ENCODE peak calls at places on chromosomes 16 and 17, in ten cellular contexts. C, S, H, E, X, Z, K, T, U and P are unnamed samples.

GRCh38 chr16:81606039-81606438 is 161.4 kb downstream of the CMIP start:
- DNase-seq in U (no peak), X (no peak), Z (no peak), T (no peak), E (no peak), S (no peak), H (no peak), C (no peak), K (no peak), P (no peak)

GRCh38 chr17:17420561-17421269 is 56.1 kb upstream of the MED9 start:
- DNase-seq in H (peak), E (no peak), C (no peak), S (no peak), X (no peak), T (no peak), K (no peak), Z (no peak), U (no peak), P (no peak)

GRCh38 chr17:57988301-57989010 is 402 bp upstream of the VEZF1 start:
- DNase-seq in X (peak), T (no peak), Z (no peak), K (peak), H (peak), U (peak), C (peak), S (no peak), E (peak), P (peak)

GRCh38 chr16:50478773-50479149 is 69.4 kb upstream of the NKD1 start:
- DNase-seq in C (no peak), S (no peak), E (no peak), K (no peak), X (no peak), T (no peak), H (no peak), U (peak), Z (no peak), P (no peak)

GRCh38 chr17:6703751-6704150 is 9.4 kb downstream of the SLC13A5 start:
- DNase-seq in K (no peak), X (no peak), U (no peak), S (no peak), T (no peak), C (no peak), E (no peak), H (no peak), Z (no peak), P (no peak)

GRCh38 chr16:86519649-86520316 is 9.5 kb downstream of the FOXF1 start:
- DNase-seq in T (no peak), E (peak), H (peak), C (peak), S (peak), K (peak), U (peak), Z (peak), X (peak), P (no peak)

GRCh38 chr16:57239089-57239488 is 6.0 kb upstream of the ARL2BP start:
- DNase-seq in T (no peak), K (no peak), U (no peak), S (no peak), X (no peak), E (no peak), H (no peak), Z (no peak), C (no peak), P (no peak)

GRCh38 chr17:77319211-77320031 is 178.7 kb downstream of the SEC14L1 start:
- DNase-seq in E (no peak), S (no peak), K (peak), X (peak), H (peak), Z (peak), T (no peak), U (peak), C (peak), P (no peak)

GRCh38 chr17:48748728-48749566 is 20.4 kb upstream of the HOXB13 start:
- DNase-seq in S (no peak), E (no peak), C (no peak), T (no peak), X (no peak), Z (no peak), U (no peak), K (no peak), H (no peak), P (no peak)

GRCh38 chr16:88465387-88465983 is 12.4 kb downstream of the ZFPM1 start:
- DNase-seq in X (no peak), K (no peak), S (no peak), T (no peak), Z (no peak), E (no peak), C (no peak), U (no peak), H (no peak), P (peak)

GRCh38 chr16:85335584-85336492 is 223.6 kb upstream of the CIBAR2 start:
- DNase-seq in K (peak), X (no peak), U (no peak), Z (no peak), T (no peak), E (no peak), S (no peak), H (peak), C (no peak), P (no peak)

GRCh38 chr17:10126554-10127493 is 71.6 kb downstream of the GAS7 start:
- DNase-seq in T (no peak), H (peak), C (peak), U (no peak), S (no peak), E (no peak), K (no peak), X (no peak), Z (no peak), P (no peak)

GRCh38 chr17:80414508-80414802 is 512 bp upstream of the ENDOV start:
- DNase-seq in S (no peak), E (no peak), C (no peak), X (no peak), U (no peak), Z (no peak), T (no peak), H (no peak), K (no peak), P (no peak)

GRCh38 chr17:50845260-50846147 is 10.1 kb downstream of the WFIKKN2 start:
- DNase-seq in C (peak), K (no peak), T (no peak), X (peak), S (no peak), U (no peak), H (no peak), E (no peak), Z (no peak), P (no peak)

GRCh38 chr17:58310511-58311428 is 17.8 kb downstream of the TSPOAP1 start:
- DNase-seq in S (peak), X (no peak), C (no peak), Z (peak), T (no peak), H (no peak), U (no peak), K (no peak), E (no peak), P (peak)

GRCh38 chr16:84611041-84611440 is 6.8 kb downstream of the COTL1 start:
- DNase-seq in U (no peak), E (no peak), X (no peak), C (no peak), T (no peak), K (no peak), S (no peak), H (peak), Z (no peak), P (no peak)

GRCh38 chr17:2959371-2960130 is 103.9 kb downstream of the OR1D5 start:
- DNase-seq in T (no peak), K (no peak), C (no peak), Z (no peak), S (no peak), E (no peak), H (no peak), X (no peak), U (no peak), P (no peak)

GRCh38 chr16:58127634-58128033 is 1.5 kb downstream of the CFAP20 start:
- DNase-seq in T (no peak), K (no peak), E (no peak), U (no peak), X (no peak), H (no peak), C (no peak), Z (no peak), S (no peak), P (no peak)

GRCh38 chr17:63707151-63707550 is 7.2 kb upstream of the LIMD2 start:
- DNase-seq in C (no peak), U (no peak), S (no peak), H (no peak), E (no peak), T (no peak), Z (no peak), X (peak), K (no peak), P (no peak)

GRCh38 chr17:77210331-77210730 is 69.6 kb downstream of the SEC14L1 start:
- DNase-seq in U (no peak), X (no peak), K (no peak), Z (no peak), H (no peak), S (no peak), T (no peak), E (no peak), C (no peak), P (no peak)

GRCh38 chr17:51189628-51190027 is 23.4 kb downstream of the NME2 start:
- DNase-seq in T (no peak), K (no peak), X (no peak), H (no peak), Z (no peak), U (no peak), C (no peak), S (no peak), E (no peak), P (no peak)

GRCh38 chr17:38702900-38703741 is 2.0 kb upstream of the MLLT6 start:
- DNase-seq in K (peak), S (no peak), C (no peak), H (no peak), X (peak), U (no peak), E (no peak), Z (no peak), T (no peak), P (no peak)

GRCh38 chr17:79023886-79024771 is at the start of gene C1QTNF1:
- DNase-seq in C (peak), H (peak), Z (peak), E (no peak), S (peak), T (no peak), U (peak), X (peak), K (no peak), P (no peak)

GRCh38 chr16:10352262-10352661 is 33.6 kb upstream of the ATF7IP2 start:
- DNase-seq in S (no peak), U (no peak), E (no peak), T (no peak), K (no peak), H (no peak), Z (no peak), X (no peak), C (no peak), P (no peak)

GRCh38 chr17:59165933-59166342 is 10.4 kb downstream of the PRR11 start:
- DNase-seq in K (peak), T (peak), H (peak), X (peak), C (no peak), E (peak), Z (no peak), S (peak), U (peak), P (no peak)

GRCh38 chr16:58000706-58001676 is at the start of gene USB1:
- DNase-seq in H (peak), U (peak), C (peak), T (no peak), K (peak), Z (peak), X (peak), S (peak), E (peak), P (peak)

DNA sequence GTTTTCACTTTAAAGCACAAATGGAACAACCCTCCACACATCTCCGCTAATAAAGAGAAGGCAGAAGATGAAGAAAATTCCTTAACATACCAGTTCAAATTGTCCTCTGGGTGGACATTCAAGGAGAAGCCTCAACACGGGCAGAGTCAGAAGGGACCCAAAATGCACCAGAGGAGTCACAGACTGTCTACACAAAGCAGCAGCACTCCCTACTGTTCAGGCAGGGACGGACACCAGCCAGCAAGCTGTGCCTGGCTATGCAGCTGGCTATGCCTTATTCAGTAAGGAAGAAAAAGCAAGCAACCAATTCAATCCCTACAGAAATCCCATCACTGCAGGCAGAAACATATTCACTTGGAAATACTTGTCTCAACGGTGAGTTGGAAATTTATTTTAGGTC is 8.1 kb downstream of the DNAJC7 start:
- DNase-seq in T (no peak), H (no peak), K (no peak), S (no peak), U (no peak), C (no peak), E (peak), Z (no peak), X (no peak), P (no peak)
- TF ChIP-seq CTCF in T (no peak), H (peak), K (no peak), S (no peak), U (no peak), C (no peak), E (peak), Z (no peak), X (no peak), P (no peak)

DNA sequence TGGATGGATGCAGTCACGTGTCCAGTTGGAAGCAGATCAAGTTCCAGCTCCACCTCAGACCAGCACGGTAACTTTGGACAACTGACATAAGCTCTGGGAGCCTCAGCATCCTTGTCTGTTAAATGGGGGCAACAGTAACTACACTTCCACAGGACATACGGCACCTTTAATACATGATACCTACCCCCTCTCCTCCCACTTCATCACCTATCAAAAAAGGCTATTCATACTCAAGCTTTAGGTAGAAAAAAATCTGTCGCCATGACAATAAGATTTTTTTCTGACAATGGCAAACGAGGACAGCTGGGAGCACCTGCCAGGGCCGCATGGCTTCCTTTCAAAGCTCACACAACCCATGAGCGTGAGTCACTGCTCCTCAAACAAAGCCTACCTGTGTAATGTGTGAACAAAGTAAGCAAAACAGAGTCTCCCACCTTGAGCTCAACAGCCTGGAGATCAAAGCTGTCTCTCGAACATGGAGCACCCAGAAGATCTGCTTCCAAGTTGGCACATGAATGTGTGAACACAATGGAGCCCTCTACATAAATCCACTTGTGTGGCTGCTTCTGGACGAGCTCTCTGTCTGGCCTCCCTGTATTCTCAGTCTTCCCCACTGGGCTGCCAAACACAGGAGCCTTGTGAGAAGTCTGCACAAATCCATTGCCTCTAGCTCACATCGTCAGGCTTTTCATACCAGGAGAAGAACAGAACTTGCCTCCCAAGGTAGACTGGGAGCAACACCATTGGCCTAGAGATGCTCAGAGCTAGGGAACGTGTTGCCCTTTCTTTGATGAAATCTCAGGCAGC is 459.7 kb downstream of the SOX9 start:
- DNase-seq in U (no peak), S (no peak), K (no peak), T (no peak), C (no peak), H (no peak), X (no peak), Z (no peak), E (no peak), P (no peak)
- TF ChIP-seq CTCF in U (no peak), S (no peak), K (no peak), T (no peak), C (no peak), H (no peak), X (no peak), Z (no peak), E (no peak), P (no peak)

GRCh38 chr17:34562387-34562786 is 17.0 kb upstream of the TMEM132E start:
- DNase-seq in C (no peak), Z (no peak), H (no peak), S (no peak), T (no peak), K (no peak), U (peak), X (no peak), E (no peak), P (no peak)
- TF ChIP-seq CTCF in C (no peak), Z (peak), H (peak), S (peak), T (peak), K (no peak), U (peak), X (peak), E (no peak), P (peak)

DNA sequence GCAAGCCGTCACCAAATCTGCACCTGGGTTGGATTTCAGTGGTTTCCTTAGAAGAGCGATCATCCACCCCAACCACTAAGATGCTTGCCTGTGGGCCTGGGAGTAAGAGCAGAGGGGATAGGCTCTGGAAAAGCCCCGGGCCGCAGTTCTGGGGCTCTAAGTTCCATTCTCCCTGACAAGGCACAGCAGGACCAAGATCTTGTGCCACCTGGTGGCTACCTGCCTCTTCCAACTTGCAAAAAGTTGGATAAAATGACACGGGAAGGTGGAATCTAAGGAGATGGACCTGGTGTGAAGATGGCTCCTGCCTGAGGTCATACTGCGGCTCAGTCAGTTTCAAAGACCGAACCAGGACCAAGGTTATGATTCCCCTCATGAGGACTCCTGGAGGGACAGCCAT is 42.3 kb downstream of the ABCC12 start:
- DNase-seq in C (no peak), K (no peak), Z (no peak), E (no peak), X (no peak), H (no peak), S (peak), T (no peak), U (no peak), P (no peak)
- TF ChIP-seq CTCF in C (no peak), K (no peak), Z (peak), E (no peak), X (no peak), H (no peak), S (no peak), T (peak), U (no peak), P (peak)

GRCh38 chr17:45038771-45039634 is 12.4 kb downstream of the DCAKD start:
- DNase-seq in Z (no peak), T (no peak), X (no peak), S (no peak), C (no peak), U (no peak), K (no peak), E (no peak), H (peak), P (no peak)
- TF ChIP-seq CTCF in Z (no peak), T (no peak), X (no peak), S (no peak), C (no peak), U (no peak), K (no peak), E (no peak), H (no peak), P (no peak)

DNA sequence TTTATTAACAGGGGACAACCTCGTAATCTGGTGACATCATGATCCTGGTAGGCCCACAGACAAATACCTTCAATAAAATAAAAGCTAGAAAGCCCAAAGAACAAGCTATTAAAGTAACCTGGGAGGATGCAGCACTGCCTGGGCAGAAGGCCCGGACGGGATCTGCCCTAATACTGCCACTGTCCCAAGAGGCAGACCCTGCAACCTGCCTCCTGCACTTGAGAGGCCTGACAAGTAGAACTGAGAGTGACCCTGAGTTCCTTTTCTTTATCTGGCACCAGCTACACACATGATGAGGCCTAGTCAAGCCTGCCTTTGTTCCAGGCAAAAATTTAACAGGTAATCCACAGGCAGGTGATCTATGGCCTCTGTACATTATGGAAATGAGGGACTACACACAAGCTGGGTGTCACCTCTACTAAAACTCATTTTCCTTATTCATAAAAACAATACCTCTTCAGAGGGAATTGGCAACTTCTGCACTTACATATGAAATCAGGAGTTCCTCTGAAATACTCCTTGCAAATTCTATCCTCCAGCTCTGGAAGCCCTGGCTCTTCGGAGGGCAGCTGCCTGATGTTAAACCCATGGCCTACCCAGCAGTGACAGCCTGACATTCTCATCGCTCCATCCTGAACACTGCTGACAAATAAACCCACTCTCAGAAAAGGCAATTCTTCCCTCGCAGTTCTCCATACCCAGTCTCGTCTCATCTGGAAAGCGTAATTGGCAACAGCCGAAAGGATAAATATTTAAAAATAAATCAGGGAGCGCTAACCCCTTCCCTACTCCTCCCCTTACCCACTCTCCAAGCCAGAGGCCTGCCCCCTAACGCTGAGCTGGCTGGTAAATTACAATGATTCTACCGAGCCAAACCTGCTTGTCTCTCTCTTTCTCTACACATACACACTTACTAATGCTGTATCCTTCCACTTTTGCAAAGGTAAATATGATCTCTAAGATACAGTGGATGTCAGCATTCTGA is 2.5 kb upstream of the ZFHX3 start:
- DNase-seq in K (no peak), Z (no peak), S (no peak), E (no peak), T (no peak), X (no peak), U (no peak), H (no peak), C (no peak), P (no peak)
- TF ChIP-seq CTCF in K (no peak), Z (no peak), S (no peak), E (no peak), T (no peak), X (no peak), U (peak), H (no peak), C (no peak), P (no peak)